ENCODE peak calls at places on chromosomes 11 and 22, in four cellular contexts. Z is HCT116, F is K562, H is HepG2. S is an unnamed sample.

GRCh38 chr22:22818861-22819855 is 68.5 kb upstream of the IGLL5 start:
- DNase-seq in Z (no peak), F (no peak), H (no peak), S (no peak)

GRCh38 chr11:17410606-17411379 is 22.3 kb upstream of the KCNJ11 start:
- DNase-seq in Z (no peak), F (no peak), H (no peak), S (no peak)

GRCh38 chr11:66118847-66119246 is 48.8 kb downstream of the PACS1 start:
- DNase-seq in Z (no peak), F (no peak), H (no peak), S (no peak)

GRCh38 chr11:69515271-69516245 is 34.1 kb downstream of the LINC01488 start:
- DNase-seq in Z (no peak), F (no peak), H (no peak), S (no peak)

GRCh38 chr11:61144511-61145179 is 16.6 kb downstream of the VPS37C start:
- DNase-seq in Z (no peak), F (no peak), H (no peak), S (no peak)

GRCh38 chr11:117186431-117186761 is 7.9 kb downstream of the SIDT2 start:
- DNase-seq in Z (no peak), F (no peak), H (no peak), S (no peak)

GRCh38 chr11:45652781-45653180 is 12.6 kb downstream of the CHST1 start:
- DNase-seq in Z (no peak), F (no peak), H (no peak), S (no peak)

GRCh38 chr11:123454060-123454651 is 24.1 kb downstream of the GRAMD1B start:
- DNase-seq in Z (peak; percentile 88), F (no peak), H (no peak), S (no peak)

GRCh38 chr11:134008593-134008992 is 51.8 kb upstream of the IGSF9B start:
- DNase-seq in Z (no peak), F (no peak), H (no peak), S (no peak)

GRCh38 chr11:132490976-132491375 is 1041.3 kb downstream of the OPCML start:
- DNase-seq in Z (no peak), F (no peak), H (no peak), S (no peak)

GRCh38 chr11:74024630-74025029 is 15.7 kb upstream of the UCP3 start:
- DNase-seq in Z (no peak), F (peak; percentile 85), H (no peak), S (no peak)

GRCh38 chr11:70173018-70173417 is 30.1 kb upstream of the FADD start:
- DNase-seq in Z (no peak), F (no peak), H (peak; percentile 20), S (no peak)

GRCh38 chr11:110509485-110509884 is 79.7 kb downstream of the FDX1 start:
- DNase-seq in Z (no peak), F (no peak), H (no peak), S (no peak)

GRCh38 chr11:110501428-110501827 is 71.7 kb downstream of the FDX1 start:
- DNase-seq in Z (no peak), F (no peak), H (no peak), S (no peak)

GRCh38 chr11:110507328-110507727 is 77.6 kb downstream of the FDX1 start:
- DNase-seq in Z (no peak), F (no peak), H (no peak), S (no peak)

DNA sequence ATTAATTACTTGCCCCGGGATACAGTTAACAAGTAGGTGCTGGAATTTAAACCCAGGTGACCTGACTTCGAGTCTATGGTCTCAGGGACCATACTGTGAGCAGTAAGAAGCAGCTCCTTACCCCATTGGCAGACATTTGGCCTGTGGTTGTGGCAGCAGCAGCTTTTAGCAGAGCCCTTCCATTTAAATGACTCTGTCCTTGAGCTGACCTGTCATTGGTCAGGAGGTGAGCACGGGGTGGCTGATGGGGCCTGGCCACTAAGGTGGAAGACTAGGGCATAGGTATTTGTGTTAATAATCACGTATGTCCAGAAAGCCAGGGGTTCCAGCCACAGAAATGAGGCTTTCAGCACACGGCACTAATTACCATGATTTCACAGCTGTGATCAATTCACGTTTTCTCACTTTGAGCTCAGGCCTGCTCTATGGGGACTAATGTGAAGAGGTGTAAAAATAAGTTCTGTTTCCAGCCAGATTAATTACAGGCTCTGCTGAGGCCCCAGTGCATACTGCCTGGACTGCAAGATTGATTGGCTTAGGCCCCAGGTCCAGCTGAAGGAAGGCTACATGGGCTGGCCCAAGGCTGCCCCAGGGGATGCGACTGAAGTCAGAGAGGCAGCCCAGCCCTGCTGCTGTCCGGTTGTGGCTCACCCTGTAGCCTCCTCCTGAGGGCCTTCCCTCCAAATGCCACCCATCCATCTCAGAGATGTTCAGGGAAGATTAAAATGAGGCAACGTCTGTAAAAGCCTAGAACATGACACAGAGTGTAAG is 76.0 kb downstream of the FDX1 start:
- DNase-seq in Z (no peak), F (no peak), H (no peak), S (no peak)
- TF ChIP-seq SIN3A in Z (no peak), F (no peak), H (no peak), S (no peak)

DNA sequence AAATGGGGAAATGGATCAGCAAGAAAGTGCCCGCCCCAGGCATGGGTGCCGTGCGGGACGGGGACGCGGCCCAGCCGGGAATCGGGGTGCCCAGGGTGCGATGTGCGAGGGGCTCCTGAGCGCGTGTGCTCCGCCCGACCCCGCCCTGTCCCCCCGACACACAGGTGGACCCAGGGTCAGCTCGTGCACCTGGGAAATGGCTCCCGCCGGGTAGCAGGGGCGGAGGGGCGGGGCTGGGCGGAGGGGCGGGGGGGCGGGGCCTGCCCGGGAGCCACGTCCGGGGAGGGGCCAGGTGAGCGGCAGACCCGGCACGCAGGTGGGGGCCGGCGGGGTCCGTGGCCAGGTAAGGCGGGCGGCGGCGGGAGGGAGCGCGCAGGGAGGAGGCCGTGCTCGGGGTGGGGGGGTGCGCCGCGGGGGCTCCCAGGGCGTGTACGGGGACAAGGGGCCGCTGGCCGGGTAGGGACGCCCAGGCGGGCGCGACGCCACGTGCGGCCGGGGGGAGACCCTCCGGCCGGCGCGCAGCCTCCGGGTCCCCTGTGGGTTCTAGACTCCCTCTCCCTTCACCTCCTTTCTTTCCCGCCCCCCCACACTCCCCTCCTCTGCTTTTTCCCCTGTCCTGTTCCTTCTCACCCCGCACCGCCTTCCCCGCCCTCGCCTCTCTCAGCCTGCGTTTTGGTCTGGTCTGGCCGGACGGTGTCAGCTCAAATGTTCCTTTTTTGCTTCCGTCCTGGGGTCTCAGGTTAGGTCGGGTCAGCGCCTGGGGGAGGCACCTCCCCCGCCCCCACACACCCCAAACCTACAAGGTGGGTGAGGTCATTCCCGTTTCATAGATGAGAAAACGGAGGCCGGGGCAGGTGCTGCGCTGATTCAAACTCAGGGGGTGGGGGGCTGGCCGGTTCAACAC is at the start of gene ARHGAP8:
- DNase-seq in Z (no peak), F (no peak), H (no peak), S (no peak)
- TF ChIP-seq TCF7L2 in Z (no peak), F (no peak), H (no peak), S (no peak)

DNA sequence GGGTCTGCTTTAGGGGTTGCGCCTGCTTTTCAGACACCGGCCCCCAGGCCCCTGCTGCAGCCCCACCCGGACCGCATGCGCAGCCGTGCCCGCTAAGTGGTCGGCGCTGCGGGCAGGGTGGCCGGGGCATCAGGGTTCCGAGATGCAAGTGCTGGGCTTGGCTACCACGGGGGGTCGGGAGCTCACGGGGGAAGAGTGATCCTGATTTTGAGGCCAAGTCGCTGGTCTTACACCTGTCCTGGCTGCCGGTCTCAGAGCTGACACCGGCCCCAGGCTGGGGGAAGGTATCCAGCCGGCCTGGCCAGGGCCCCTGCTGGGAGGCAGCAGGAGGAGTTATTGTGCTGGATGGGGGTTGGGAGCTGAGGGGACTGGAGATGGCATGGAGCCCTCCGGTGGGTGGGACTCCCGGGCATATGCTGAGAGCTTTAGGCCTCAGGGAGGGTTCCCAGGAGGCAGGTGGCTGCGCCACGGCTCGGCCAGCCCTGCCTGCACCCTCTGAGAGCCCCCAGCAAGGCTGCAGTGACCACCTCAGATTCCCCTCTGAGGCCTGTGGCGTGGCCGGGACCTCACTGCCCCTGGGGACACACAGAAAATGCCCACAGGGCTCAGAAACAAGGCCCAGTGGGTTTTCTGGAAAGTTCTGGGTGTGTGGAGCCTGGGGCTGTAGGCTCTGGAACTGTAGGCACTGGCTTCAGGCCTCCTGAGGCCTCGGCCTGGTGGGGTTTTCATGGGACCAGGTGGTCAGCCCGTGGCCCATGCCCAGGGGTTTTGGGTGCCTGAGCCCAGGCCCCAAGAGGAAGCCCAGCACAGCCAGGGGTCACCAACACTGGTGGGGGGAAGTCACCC is 4.4 kb upstream of the MUC5AC start:
- DNase-seq in Z (no peak), F (no peak), H (peak; percentile 7), S (peak; percentile 20)
- TF ChIP-seq SIN3A in Z (no peak), F (no peak), H (no peak), S (no peak)

DNA sequence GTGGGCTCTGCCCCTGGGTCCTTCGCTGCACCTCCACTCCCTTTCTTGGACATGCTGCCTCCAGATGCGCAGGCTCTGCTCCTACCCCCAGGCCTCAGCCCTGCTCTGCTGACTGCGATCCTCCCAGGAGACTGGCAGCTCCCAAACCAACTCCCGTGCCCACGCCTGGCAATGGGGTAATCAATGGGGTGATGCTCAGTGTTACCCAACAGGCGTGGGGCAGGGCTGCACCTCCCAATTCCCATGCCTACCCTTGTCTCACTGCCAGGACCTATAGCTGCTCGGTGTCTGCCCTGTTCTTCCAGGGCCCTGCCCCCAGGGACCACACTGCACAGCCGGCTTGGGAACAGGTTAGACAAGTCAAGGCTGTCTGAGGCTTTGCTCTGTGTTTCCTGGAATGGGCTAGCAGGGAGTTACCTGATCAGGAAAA is at the start of gene ALDH3B2:
- DNase-seq in Z (no peak), F (no peak), H (no peak), S (no peak)
- TF ChIP-seq TCF7L2 in Z (no peak), F (no peak), H (no peak), S (no peak)

GRCh38 chr22:47180796-47181195 is 418.3 kb downstream of the TBC1D22A start:
- DNase-seq in Z (no peak), F (no peak), H (no peak), S (no peak)

GRCh38 chr22:47177334-47177815 is 414.9 kb downstream of the TBC1D22A start:
- DNase-seq in Z (no peak), F (no peak), H (no peak), S (no peak)

GRCh38 chr22:47176573-47177333 is 414.3 kb downstream of the TBC1D22A start:
- DNase-seq in Z (no peak), F (no peak), H (no peak), S (no peak)

GRCh38 chr22:47175761-47176359 is 413.4 kb downstream of the TBC1D22A start:
- DNase-seq in Z (no peak), F (no peak), H (no peak), S (no peak)

GRCh38 chr22:47178339-47178738 is 415.9 kb downstream of the TBC1D22A start:
- DNase-seq in Z (no peak), F (no peak), H (no peak), S (no peak)
- TF ChIP-seq SIN3A in Z (no peak), F (no peak), H (no peak), S (no peak)

GRCh38 chr22:21807545-21807944 is 59.9 kb downstream of the MAPK1 start:
- DNase-seq in Z (no peak), F (no peak), H (no peak), S (no peak)
- TF ChIP-seq TCF7L2 in Z (no peak), F (no peak), H (no peak), S (no peak)

DNA sequence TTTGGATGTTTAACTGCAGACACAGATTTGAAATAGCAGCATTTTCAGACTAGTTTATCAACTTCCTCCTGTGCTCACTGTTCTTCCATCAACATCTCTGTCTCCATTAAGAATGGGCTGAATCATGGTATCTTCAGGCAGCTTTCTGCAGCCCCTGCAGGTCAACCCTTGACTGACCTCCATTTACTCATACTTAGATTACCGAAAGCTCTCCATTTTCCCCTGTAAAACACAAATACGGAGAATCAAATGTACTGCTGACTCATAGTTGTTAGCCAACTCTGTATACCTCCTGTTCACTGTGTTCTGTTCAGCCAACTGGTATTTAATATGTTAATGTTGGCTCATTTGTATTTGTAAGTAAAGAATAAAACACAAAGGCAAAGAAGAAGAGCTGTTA is 364.0 kb downstream of the CASP12 start:
- DNase-seq in Z (no peak), F (no peak), H (no peak), S (no peak)
- TF ChIP-seq SIN3A in Z (no peak), F (no peak), H (no peak), S (no peak)